ENCODE peak calls at places on chromosomes 7 and 10, in five cellular contexts. M is choroid plexus epithelial cell, O is BJ, R is nephron progenitor cell, U is brain microvascular endothelial cell. P is an unnamed sample.

GRCh38 chr10:61606971-61607907 is 55.5 kb upstream of the CABCOCO1 start:
- DNase-seq in M (peak), O (no peak), R (no peak), U (no peak), P (no peak)

GRCh38 chr7:134931487-134931886 is 54.8 kb upstream of the AGBL3 start:
- DNase-seq in M (peak), O (no peak), R (no peak), U (peak), P (no peak)

GRCh38 chr7:113710310-113711106 is 208.3 kb downstream of the PPP1R3A start:
- DNase-seq in M (peak), O (peak), R (peak), U (peak), P (peak)

GRCh38 chr10:22505923-22506685 is 160.8 kb downstream of the SPAG6 start:
- DNase-seq in M (no peak), O (no peak), R (peak), U (no peak), P (no peak)

GRCh38 chr7:27814054-27814453 is 74.1 kb downstream of the TAX1BP1 start:
- DNase-seq in M (peak), O (no peak), R (no peak), U (no peak), P (no peak)

GRCh38 chr7:7352845-7353244 is 170.5 kb downstream of the C1GALT1 start:
- DNase-seq in M (no peak), O (no peak), R (no peak), U (no peak), P (no peak)

GRCh38 chr10:52092390-52092789 is 221.7 kb upstream of the DKK1 start:
- DNase-seq in M (peak), O (no peak), R (no peak), U (no peak), P (no peak)

GRCh38 chr10:125782055-125782454 is 6.4 kb upstream of the MMP21 start:
- DNase-seq in M (no peak), O (no peak), R (no peak), U (no peak), P (no peak)

GRCh38 chr7:7898155-7898554 is 70.4 kb upstream of the GLCCI1 start:
- DNase-seq in M (no peak), O (no peak), R (no peak), U (no peak), P (no peak)

GRCh38 chr7:115249080-115249479 is 327.2 kb downstream of the MDFIC start:
- DNase-seq in M (peak), O (no peak), R (no peak), U (no peak), P (peak)

GRCh38 chr7:20558963-20559716 is 56.3 kb upstream of the ABCB5 start:
- DNase-seq in M (no peak), O (no peak), R (no peak), U (no peak), P (no peak)

GRCh38 chr7:121027761-121028681 is 39.5 kb downstream of the CPED1 start:
- DNase-seq in M (no peak), O (no peak), R (no peak), U (no peak), P (no peak)

GRCh38 chr10:72858103-72858502 is 35.4 kb upstream of the OIT3 start:
- DNase-seq in M (no peak), O (no peak), R (no peak), U (no peak), P (no peak)

GRCh38 chr7:78118470-78118869 is 319.9 kb downstream of the PHTF2 start:
- DNase-seq in M (no peak), O (no peak), R (no peak), U (no peak), P (no peak)

GRCh38 chr10:130932326-130933007 is 379.1 kb downstream of the TCERG1L start:
- DNase-seq in M (no peak), O (no peak), R (no peak), U (no peak), P (no peak)

GRCh38 chr7:38299275-38299931 is 26.0 kb upstream of the TARP start:
- DNase-seq in M (no peak), O (no peak), R (no peak), U (no peak), P (no peak)

GRCh38 chr7:91864070-91864469 is 16.4 kb downstream of the MTERF1 start:
- DNase-seq in M (no peak), O (no peak), R (no peak), U (no peak), P (no peak)

GRCh38 chr7:20064181-20064970 is 152.8 kb downstream of the MACC1 start:
- DNase-seq in M (peak), O (no peak), R (no peak), U (peak), P (no peak)

GRCh38 chr10:71742301-71743098 is 22.9 kb upstream of the C10orf105 start:
- DNase-seq in M (no peak), O (no peak), R (no peak), U (no peak), P (no peak)

GRCh38 chr10:34862892-34863291 is 47.8 kb upstream of the PARD3 start:
- DNase-seq in M (no peak), O (no peak), R (no peak), U (no peak), P (no peak)

GRCh38 chr10:4691776-4692175 is 134.2 kb upstream of the AKR1E2 start:
- DNase-seq in M (peak), O (no peak), R (no peak), U (peak), P (no peak)

DNA sequence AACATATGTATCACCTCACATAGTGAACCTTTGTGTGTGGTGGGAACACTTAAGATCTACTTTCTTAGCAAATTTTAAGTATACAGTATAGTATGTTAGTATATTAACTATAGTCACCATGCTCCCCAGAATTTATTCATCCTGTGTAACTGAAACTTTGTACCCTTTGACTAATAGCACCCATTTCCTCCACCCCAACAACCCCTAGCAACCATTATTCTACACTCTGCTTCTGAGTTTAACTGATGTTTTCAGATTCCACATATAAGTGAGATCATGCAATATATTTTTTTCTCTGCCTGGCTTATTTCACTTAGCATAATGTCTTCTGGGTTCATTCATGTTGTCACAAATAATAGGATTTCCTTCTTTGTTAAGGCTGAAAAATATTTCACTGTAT is 6.9 kb upstream of the VWDE start:
- DNase-seq in M (no peak), O (no peak), R (no peak), U (no peak), P (no peak)
- TF ChIP-seq CTCF in M (no peak), O (no peak), R (no peak), U (no peak), P (no peak)

DNA sequence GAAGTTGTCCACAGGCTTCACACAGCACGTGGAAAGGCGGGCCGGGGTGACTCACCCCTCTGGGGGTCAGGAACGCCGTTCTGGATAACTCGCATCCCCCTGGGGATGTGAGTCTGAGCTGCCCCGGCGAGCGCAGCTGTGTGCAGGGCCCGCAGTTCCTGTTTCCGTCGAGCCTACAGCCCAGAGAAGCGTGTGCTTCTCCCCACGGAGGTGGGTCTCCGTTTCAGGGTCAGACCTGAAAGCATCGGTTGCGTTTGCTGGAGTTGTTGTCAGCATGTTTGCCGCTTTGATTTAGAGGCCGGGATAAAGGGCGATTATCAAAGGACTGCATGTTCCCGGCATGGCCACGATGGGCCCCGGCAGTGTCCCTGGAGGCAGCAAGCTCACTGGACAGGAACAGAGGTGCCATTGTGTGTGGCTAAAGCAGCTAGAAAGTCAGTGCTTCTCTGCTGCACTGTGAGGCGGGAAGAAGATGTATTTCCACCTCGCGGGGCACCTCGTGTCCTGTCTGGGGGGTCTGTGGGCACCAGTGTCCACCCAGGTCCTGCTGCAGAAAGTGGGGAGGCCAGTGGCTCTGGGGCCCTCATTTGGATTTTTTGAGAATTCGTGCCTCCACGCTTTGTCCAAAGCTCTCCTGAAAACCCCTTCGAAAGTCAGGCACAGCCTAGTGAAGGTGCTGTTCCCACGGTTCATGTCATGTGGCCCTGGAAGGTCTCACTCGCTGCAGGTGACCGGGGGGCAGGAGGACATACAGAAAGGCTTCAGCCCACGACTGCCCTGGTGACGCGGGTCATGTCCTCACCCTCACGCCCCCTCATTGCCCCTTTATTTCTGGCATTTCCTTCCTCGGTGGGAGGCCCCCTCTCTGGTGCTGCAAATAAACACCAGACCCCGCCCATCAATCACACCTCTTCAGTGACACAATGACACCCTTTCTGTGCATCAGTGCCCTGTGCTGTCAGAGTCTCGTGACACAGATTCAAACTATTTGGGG is 27.4 kb upstream of the GDI2 start:
- DNase-seq in M (peak), O (no peak), R (peak), U (peak), P (no peak)
- TF ChIP-seq CTCF in M (no peak), O (no peak), R (no peak), U (no peak), P (no peak)

DNA sequence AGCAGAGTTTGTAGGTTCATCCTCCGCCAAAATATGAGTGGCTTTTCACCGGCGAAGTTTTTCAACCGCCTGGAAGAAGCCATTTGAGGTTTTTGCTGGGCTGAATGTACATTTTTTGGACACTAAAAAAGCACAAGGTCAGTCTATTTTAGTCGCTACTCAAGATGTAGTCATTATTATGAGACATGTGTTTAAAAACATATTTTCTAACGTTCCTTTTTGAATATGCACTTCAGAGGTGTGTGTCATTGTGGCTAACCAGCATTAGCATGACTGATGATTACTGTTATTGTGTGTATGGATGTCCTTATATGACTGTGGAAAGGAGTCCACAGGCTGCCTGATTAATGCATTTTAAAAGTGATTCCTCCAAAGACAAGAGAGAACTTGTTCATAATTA is 605.4 kb downstream of the INHBA start:
- DNase-seq in M (peak), O (no peak), R (no peak), U (peak), P (no peak)
- TF ChIP-seq CTCF in M (no peak), O (no peak), R (no peak), U (no peak), P (no peak)

GRCh38 chr10:79142522-79143309 is 74.0 kb downstream of the ZMIZ1 start:
- DNase-seq in M (no peak), O (no peak), R (no peak), U (no peak), P (no peak)
- TF ChIP-seq CTCF in M (peak), O (peak), R (no peak), U (peak), P (no peak)

GRCh38 chr7:42745357-42746022 is 166.4 kb downstream of the C7orf25 start:
- DNase-seq in M (peak), O (no peak), R (peak), U (peak), P (no peak)
- TF ChIP-seq CTCF in M (peak), O (peak), R (peak), U (peak), P (peak)

GRCh38 chr7:1234049-1234691 is 1.5 kb downstream of the UNCX start:
- DNase-seq in M (no peak), O (no peak), R (no peak), U (no peak), P (no peak)

GRCh38 chr7:1231214-1232102 is 1.2 kb upstream of the UNCX start:
- DNase-seq in M (no peak), O (no peak), R (peak), U (no peak), P (no peak)

GRCh38 chr7:1232103-1232466 is 587 bp upstream of the UNCX start:
- DNase-seq in M (no peak), O (no peak), R (no peak), U (no peak), P (no peak)

GRCh38 chr7:1233328-1234048 is 816 bp downstream of the UNCX start:
- DNase-seq in M (no peak), O (no peak), R (peak), U (no peak), P (no peak)

GRCh38 chr7:1232623-1233327 is at the start of gene UNCX:
- DNase-seq in M (no peak), O (no peak), R (peak), U (no peak), P (no peak)
- TF ChIP-seq CTCF in M (no peak), O (no peak), R (no peak), U (no peak), P (no peak)

DNA sequence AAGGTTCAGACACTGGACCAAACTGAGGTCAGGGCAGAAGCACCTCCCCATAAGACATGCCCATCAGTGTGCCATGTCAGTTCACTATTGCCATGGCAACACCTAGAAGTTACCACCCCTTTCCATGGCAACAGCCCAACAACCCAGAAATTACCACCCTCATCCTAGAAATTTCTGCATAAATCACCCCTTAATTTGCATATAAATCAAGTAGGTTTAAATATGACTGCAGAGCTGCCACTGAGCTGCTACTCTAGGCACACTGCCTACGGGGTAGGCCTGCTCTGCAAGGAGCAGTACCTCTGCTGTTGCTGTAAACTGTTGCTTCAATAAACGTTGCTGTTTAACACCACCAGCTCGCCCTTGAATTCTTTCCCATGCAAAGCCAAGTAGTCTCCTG is 12.7 kb downstream of the STEAP2 start:
- DNase-seq in M (no peak), O (no peak), R (no peak), U (no peak), P (no peak)
- TF ChIP-seq CTCF in M (no peak), O (no peak), R (no peak), U (no peak), P (no peak)

GRCh38 chr7:129997285-129997684 is 44.5 kb upstream of the UBE2H start:
- DNase-seq in M (no peak), O (no peak), R (no peak), U (no peak), P (no peak)

GRCh38 chr7:129993275-129993674 is 40.5 kb upstream of the UBE2H start:
- DNase-seq in M (peak), O (no peak), R (no peak), U (no peak), P (peak)

DNA sequence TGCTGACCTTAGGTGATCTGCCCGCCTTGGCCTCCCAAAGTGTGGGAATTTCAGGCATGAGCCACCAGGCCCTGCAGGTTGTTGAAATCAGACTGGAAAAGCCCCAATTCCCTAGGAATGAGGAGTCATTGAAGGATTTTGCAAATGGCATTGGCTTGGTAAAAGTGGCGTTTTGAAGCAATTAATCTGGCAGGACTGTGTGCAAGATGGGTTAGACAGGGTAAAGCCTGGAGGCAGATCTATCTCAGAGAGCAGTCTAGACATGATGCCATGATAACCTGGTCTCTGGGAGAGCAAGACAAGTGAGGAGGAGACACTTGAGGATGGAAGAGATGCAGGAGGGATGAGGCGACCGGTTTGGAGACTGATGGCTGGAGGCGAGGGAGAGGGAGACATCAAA is 45.7 kb upstream of the UBE2H start:
- DNase-seq in M (no peak), O (no peak), R (no peak), U (no peak), P (no peak)
- TF ChIP-seq CTCF in M (no peak), O (no peak), R (no peak), U (no peak), P (no peak)

GRCh38 chr10:12487366-12487765 is 138.0 kb downstream of the CAMK1D start:
- DNase-seq in M (no peak), O (no peak), R (no peak), U (no peak), P (no peak)

GRCh38 chr10:12483996-12484944 is 134.9 kb downstream of the CAMK1D start:
- DNase-seq in M (no peak), O (no peak), R (no peak), U (no peak), P (no peak)

GRCh38 chr10:12482586-12482985 is 133.2 kb downstream of the CAMK1D start:
- DNase-seq in M (peak), O (no peak), R (peak), U (no peak), P (no peak)

GRCh38 chr10:12481956-12482355 is 132.6 kb downstream of the CAMK1D start:
- DNase-seq in M (no peak), O (no peak), R (no peak), U (no peak), P (no peak)

DNA sequence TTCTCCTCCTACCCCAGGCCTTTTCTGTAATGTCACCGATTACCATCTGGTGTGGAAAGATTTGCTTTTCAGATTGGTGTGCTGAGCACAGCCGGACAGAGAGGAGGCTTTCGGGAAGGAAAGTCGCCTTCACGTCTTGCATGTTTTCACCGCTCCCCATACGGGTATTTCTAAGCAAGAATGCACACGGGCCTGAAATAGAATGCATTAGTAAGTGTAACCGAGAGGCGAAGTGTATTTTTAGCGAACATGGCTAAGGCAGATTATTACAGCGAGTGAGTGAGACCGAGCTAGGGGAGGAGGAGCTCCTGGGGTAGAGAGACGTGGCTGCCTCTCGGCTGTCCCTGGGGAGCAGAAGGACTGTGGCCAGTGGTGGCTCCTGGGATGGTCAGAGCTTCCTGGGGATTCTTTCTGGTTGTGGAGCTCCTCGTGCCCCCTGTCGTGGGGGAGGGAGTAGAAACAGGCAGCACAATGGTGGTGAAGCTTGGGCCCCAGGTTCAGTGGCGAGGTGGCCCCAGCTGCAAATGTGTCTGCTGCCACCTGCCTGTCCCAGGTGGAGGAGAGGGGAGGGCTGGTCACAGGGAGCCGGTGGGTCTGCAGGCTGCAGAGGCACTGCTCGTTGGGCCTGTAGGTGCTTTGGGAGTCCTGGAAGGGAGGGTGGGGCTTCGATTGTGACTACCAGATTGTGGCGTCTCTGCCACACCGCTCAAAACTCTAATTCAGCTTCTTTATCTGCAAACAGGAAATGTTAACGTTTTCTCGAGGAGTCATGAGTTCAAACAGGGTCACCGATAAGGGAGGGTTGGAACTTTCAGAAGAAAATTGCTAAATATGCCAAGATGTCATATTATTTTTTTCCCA is 135.8 kb downstream of the CAMK1D start:
- DNase-seq in M (no peak), O (no peak), R (no peak), U (peak), P (no peak)
- TF ChIP-seq CTCF in M (no peak), O (no peak), R (no peak), U (no peak), P (no peak)